ENCODE peak calls at places on chromosomes 7 and 10, in five cellular contexts. B is GM12891, K is testis, W is HepG2, S is right lobe of liver. P is an unnamed sample.

GRCh38 chr10:95280637-95281036 is 10.2 kb downstream of the PDLIM1 start:
- DNase-seq in B (no peak), W (peak; percentile 74), K (no peak), S (no peak), P (peak; percentile 40)

GRCh38 chr10:33273295-33274002 is 61.0 kb downstream of the NRP1 start:
- DNase-seq in S (peak; percentile 90), K (peak; percentile 90), W (peak; percentile 36), B (no peak), P (peak; percentile 93)

GRCh38 chr10:130218936-130219335 is 82.7 kb downstream of the GLRX3 start:
- DNase-seq in K (no peak), B (no peak), W (no peak), S (no peak), P (no peak)

GRCh38 chr10:90437452-90437851 is 420.4 kb downstream of the HTR7 start:
- DNase-seq in S (no peak), K (no peak), B (no peak), W (no peak), P (no peak)

GRCh38 chr10:91879514-91880170 is 29.6 kb downstream of the FGFBP3 start:
- DNase-seq in B (no peak), K (no peak), W (no peak), S (no peak), P (no peak)

GRCh38 chr10:52491246-52492000 is 177.3 kb downstream of the DKK1 start:
- DNase-seq in S (no peak), W (no peak), K (no peak), B (no peak), P (peak; percentile 35)

GRCh38 chr10:63720072-63720537 is 198.9 kb downstream of the REEP3 start:
- DNase-seq in S (no peak), W (peak; percentile 48), K (peak; percentile 65), B (no peak), P (peak; percentile 62)

GRCh38 chr7:3592438-3593134 is 291.5 kb downstream of the SDK1 start:
- DNase-seq in K (no peak), W (peak; percentile 13), S (peak; percentile 32), B (no peak), P (no peak)

GRCh38 chr7:44394112-44394447 is 68.7 kb upstream of the CAMK2B start:
- DNase-seq in B (no peak), W (no peak), K (no peak), S (no peak), P (no peak)

GRCh38 chr10:58070964-58071363 is 196.7 kb downstream of the IPMK start:
- DNase-seq in W (no peak), B (no peak), K (no peak), S (no peak), P (no peak)

GRCh38 chr7:84529480-84530205 is 335.1 kb upstream of the SEMA3A start:
- DNase-seq in W (no peak), K (no peak), B (no peak), S (no peak), P (peak; percentile 75)

GRCh38 chr10:36119439-36119838 is 477.3 kb upstream of the FZD8 start:
- DNase-seq in B (no peak), S (no peak), K (no peak), W (no peak), P (no peak)

GRCh38 chr10:127151981-127152699 is 44.3 kb downstream of the INSYN2A start:
- DNase-seq in S (peak; percentile 76), W (peak; percentile 24), B (no peak), K (no peak), P (no peak)

GRCh38 chr10:31756131-31757119 is 172.2 kb downstream of the ARHGAP12 start:
- DNase-seq in W (no peak), S (no peak), B (no peak), K (no peak), P (no peak)

GRCh38 chr10:86031-86430 is 36.9 kb upstream of the TUBB8 start:
- DNase-seq in W (no peak), B (no peak), K (no peak), S (no peak), P (no peak)
- TF ChIP-seq POLR2A in W (no peak), B (no peak), K (no peak), S (no peak), P (no peak)

GRCh38 chr10:81594991-81595390 is 280.0 kb upstream of the NRG3 start:
- DNase-seq in S (no peak), W (no peak), K (no peak), B (no peak), P (no peak)
- TF ChIP-seq POLR2A in S (no peak), W (no peak), K (no peak), B (no peak), P (no peak)

GRCh38 chr10:103659674-103660363 is 166.3 kb downstream of the NEURL1 start:
- DNase-seq in S (peak; percentile 70), K (peak; percentile 84), B (peak; percentile 93), W (peak; percentile 75), P (peak; percentile 52)
- TF ChIP-seq POLR2A in S (peak; percentile 77), K (no peak), B (no peak), W (peak; percentile 48), P (no peak)

DNA sequence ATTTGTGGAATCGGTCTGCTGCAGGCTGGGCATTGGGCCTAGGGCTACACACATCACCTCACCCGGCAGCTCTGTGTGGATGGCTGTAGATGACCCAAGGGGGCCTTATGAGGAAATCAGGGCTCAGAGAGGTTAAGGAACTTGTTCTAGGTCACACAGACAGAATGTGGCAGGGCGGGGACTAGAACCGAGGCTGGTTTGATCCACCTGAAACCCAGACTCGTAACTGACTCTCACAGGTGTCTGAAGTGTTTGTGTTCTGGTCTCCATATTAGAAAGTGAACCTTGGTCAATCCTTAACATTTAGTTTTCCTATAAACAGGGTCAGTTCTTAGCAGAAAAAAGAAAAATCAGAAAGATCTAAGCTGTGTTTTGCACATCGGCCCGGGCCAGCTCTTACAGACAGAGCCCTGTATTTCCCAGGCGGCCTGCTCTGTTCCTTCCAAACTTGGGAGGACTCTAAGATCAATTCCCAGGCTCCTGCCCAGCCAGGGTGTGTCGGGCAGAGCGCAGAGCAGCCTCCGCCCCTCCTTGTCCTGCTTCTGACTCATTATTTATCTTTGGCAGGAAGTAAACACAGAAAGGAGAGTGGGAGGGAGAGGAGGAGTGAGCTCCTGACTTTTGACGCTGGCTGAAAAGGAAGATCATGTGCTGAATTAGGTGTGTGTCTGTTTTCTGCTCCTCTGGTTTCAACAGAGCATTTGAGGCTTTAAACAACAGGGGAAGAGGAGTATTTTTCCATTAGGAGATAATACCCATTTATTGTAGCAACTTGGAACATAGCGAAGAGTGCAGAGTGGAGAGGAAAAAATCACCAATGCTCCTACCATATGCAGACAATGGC is 74.1 kb downstream of the TACC2 start:
- DNase-seq in B (no peak), K (peak; percentile 88), S (peak; percentile 76), W (peak; percentile 97), P (peak; percentile 90)
- TF ChIP-seq POLR2A in B (no peak), K (no peak), S (peak; percentile 26), W (no peak), P (no peak)

GRCh38 chr10:22321831-22322662 is 1.1 kb downstream of the BMI1 start:
- DNase-seq in B (no peak), S (peak; percentile 30), K (no peak), W (no peak), P (peak; percentile 39)

GRCh38 chr10:22319559-22320558 is 1.0 kb upstream of the BMI1 start:
- DNase-seq in W (no peak), S (peak; percentile 19), B (no peak), K (no peak), P (peak; percentile 47)

GRCh38 chr10:22320591-22321155 is at the start of gene BMI1:
- DNase-seq in W (peak; percentile 63), B (no peak), S (peak; percentile 76), K (peak; percentile 91), P (peak; percentile 60)

GRCh38 chr10:22322663-22323160 is 1.8 kb downstream of the BMI1 start:
- DNase-seq in W (no peak), B (no peak), K (no peak), S (no peak), P (no peak)

GRCh38 chr10:22321156-22321711 is 335 bp downstream of the BMI1 start:
- DNase-seq in K (no peak), B (no peak), S (peak; percentile 65), W (peak; percentile 35), P (peak; percentile 67)
- TF ChIP-seq POLR2A in K (no peak), B (peak; percentile 64), S (peak; percentile 59), W (peak; percentile 57), P (no peak)

GRCh38 chr10:110219884-110220283 is 12.5 kb downstream of the MXI1 start:
- DNase-seq in S (no peak), W (no peak), K (no peak), B (no peak), P (no peak)
- TF ChIP-seq POLR2A in S (no peak), W (no peak), K (no peak), B (no peak), P (no peak)

P was measured in endothelial cell of umbilical vein.